ENCODE peak calls at places on chromosomes 7 and 10, in seven cellular contexts. One of them, this sample, is unnamed.

GRCh38 chr10:104688251-104688650 is 47.2 kb downstream of the SORCS3 start:
- DNase-seq in activated effector memory CD4-positive, alpha-beta T cell treated with Interleukin-2 at 50 U/mL for 16 hours: no peak
- DNase-seq in G401: no peak
- DNase-seq in ELF-1: no peak
- DNase-seq in GDM1: no peak
- DNase-seq in activated CD4-positive, alpha-beta T cell treated with anti-CD3 and anti-CD28 coated beads, Interleukin-2, amount 50 U/mL, for 1 hour: no peak
- DNase-seq in activated T-cell treated with anti-CD3 and anti-CD28 coated beads, Interleukin-2, amount 50 U/mL, for 24 hours: no peak
- DNase-seq in this sample: no peak

GRCh38 chr7:157028528-157028903 is 18.1 kb upstream of the MNX1 start:
- DNase-seq in activated effector memory CD4-positive, alpha-beta T cell treated with Interleukin-2 at 50 U/mL for 16 hours: no peak
- DNase-seq in G401: no peak
- DNase-seq in ELF-1: no peak
- DNase-seq in GDM1: no peak
- DNase-seq in activated CD4-positive, alpha-beta T cell treated with anti-CD3 and anti-CD28 coated beads, Interleukin-2, amount 50 U/mL, for 1 hour: no peak
- DNase-seq in activated T-cell treated with anti-CD3 and anti-CD28 coated beads, Interleukin-2, amount 50 U/mL, for 24 hours: no peak
- DNase-seq in this sample: no peak

GRCh38 chr10:73339436-73339835 is 19.2 kb downstream of the CFAP70 start:
- DNase-seq in activated effector memory CD4-positive, alpha-beta T cell treated with Interleukin-2 at 50 U/mL for 16 hours: no peak
- DNase-seq in G401: no peak
- DNase-seq in ELF-1: no peak
- DNase-seq in GDM1: no peak
- DNase-seq in activated CD4-positive, alpha-beta T cell treated with anti-CD3 and anti-CD28 coated beads, Interleukin-2, amount 50 U/mL, for 1 hour: no peak
- DNase-seq in activated T-cell treated with anti-CD3 and anti-CD28 coated beads, Interleukin-2, amount 50 U/mL, for 24 hours: no peak
- DNase-seq in this sample: peak

GRCh38 chr7:134533288-134533771 is 6.0 kb downstream of the AKR1B10 start:
- DNase-seq in activated effector memory CD4-positive, alpha-beta T cell treated with Interleukin-2 at 50 U/mL for 16 hours: no peak
- DNase-seq in G401: no peak
- DNase-seq in ELF-1: no peak
- DNase-seq in GDM1: no peak
- DNase-seq in activated CD4-positive, alpha-beta T cell treated with anti-CD3 and anti-CD28 coated beads, Interleukin-2, amount 50 U/mL, for 1 hour: no peak
- DNase-seq in activated T-cell treated with anti-CD3 and anti-CD28 coated beads, Interleukin-2, amount 50 U/mL, for 24 hours: no peak
- DNase-seq in this sample: no peak

GRCh38 chr10:24617771-24618396 is 105.8 kb downstream of the ARHGAP21 start:
- DNase-seq in activated effector memory CD4-positive, alpha-beta T cell treated with Interleukin-2 at 50 U/mL for 16 hours: peak
- DNase-seq in G401: peak
- DNase-seq in ELF-1: peak
- DNase-seq in GDM1: peak
- DNase-seq in activated CD4-positive, alpha-beta T cell treated with anti-CD3 and anti-CD28 coated beads, Interleukin-2, amount 50 U/mL, for 1 hour: peak
- DNase-seq in activated T-cell treated with anti-CD3 and anti-CD28 coated beads, Interleukin-2, amount 50 U/mL, for 24 hours: peak
- DNase-seq in this sample: no peak

GRCh38 chr7:139855498-139856270 is 26.6 kb downstream of the TBXAS1 start:
- DNase-seq in activated effector memory CD4-positive, alpha-beta T cell treated with Interleukin-2 at 50 U/mL for 16 hours: no peak
- DNase-seq in G401: no peak
- DNase-seq in ELF-1: no peak
- DNase-seq in GDM1: peak
- DNase-seq in activated CD4-positive, alpha-beta T cell treated with anti-CD3 and anti-CD28 coated beads, Interleukin-2, amount 50 U/mL, for 1 hour: no peak
- DNase-seq in activated T-cell treated with anti-CD3 and anti-CD28 coated beads, Interleukin-2, amount 50 U/mL, for 24 hours: peak
- DNase-seq in this sample: no peak

GRCh38 chr10:7408003-7408493 is 2.8 kb downstream of the SFMBT2 start:
- DNase-seq in activated effector memory CD4-positive, alpha-beta T cell treated with Interleukin-2 at 50 U/mL for 16 hours: no peak
- DNase-seq in G401: no peak
- DNase-seq in ELF-1: peak
- DNase-seq in GDM1: no peak
- DNase-seq in activated CD4-positive, alpha-beta T cell treated with anti-CD3 and anti-CD28 coated beads, Interleukin-2, amount 50 U/mL, for 1 hour: peak
- DNase-seq in activated T-cell treated with anti-CD3 and anti-CD28 coated beads, Interleukin-2, amount 50 U/mL, for 24 hours: peak
- DNase-seq in this sample: no peak

GRCh38 chr10:70807566-70807965 is 8.2 kb upstream of the SGPL1 start:
- DNase-seq in activated effector memory CD4-positive, alpha-beta T cell treated with Interleukin-2 at 50 U/mL for 16 hours: no peak
- DNase-seq in G401: no peak
- DNase-seq in ELF-1: no peak
- DNase-seq in GDM1: no peak
- DNase-seq in activated CD4-positive, alpha-beta T cell treated with anti-CD3 and anti-CD28 coated beads, Interleukin-2, amount 50 U/mL, for 1 hour: no peak
- DNase-seq in activated T-cell treated with anti-CD3 and anti-CD28 coated beads, Interleukin-2, amount 50 U/mL, for 24 hours: no peak
- DNase-seq in this sample: no peak

GRCh38 chr7:121069346-121070100 is 81.0 kb downstream of the CPED1 start:
- DNase-seq in activated effector memory CD4-positive, alpha-beta T cell treated with Interleukin-2 at 50 U/mL for 16 hours: no peak
- DNase-seq in G401: no peak
- DNase-seq in ELF-1: no peak
- DNase-seq in GDM1: no peak
- DNase-seq in activated CD4-positive, alpha-beta T cell treated with anti-CD3 and anti-CD28 coated beads, Interleukin-2, amount 50 U/mL, for 1 hour: no peak
- DNase-seq in activated T-cell treated with anti-CD3 and anti-CD28 coated beads, Interleukin-2, amount 50 U/mL, for 24 hours: no peak
- DNase-seq in this sample: no peak

GRCh38 chr10:23742368-23742767 is 303.5 kb downstream of the OTUD1 start:
- DNase-seq in activated effector memory CD4-positive, alpha-beta T cell treated with Interleukin-2 at 50 U/mL for 16 hours: no peak
- DNase-seq in G401: no peak
- DNase-seq in ELF-1: no peak
- DNase-seq in GDM1: peak
- DNase-seq in activated CD4-positive, alpha-beta T cell treated with anti-CD3 and anti-CD28 coated beads, Interleukin-2, amount 50 U/mL, for 1 hour: no peak
- DNase-seq in activated T-cell treated with anti-CD3 and anti-CD28 coated beads, Interleukin-2, amount 50 U/mL, for 24 hours: no peak
- DNase-seq in this sample: no peak

GRCh38 chr10:58322072-58322834 is 12.6 kb upstream of the UBE2D1 start:
- DNase-seq in activated effector memory CD4-positive, alpha-beta T cell treated with Interleukin-2 at 50 U/mL for 16 hours: no peak
- DNase-seq in G401: no peak
- DNase-seq in ELF-1: no peak
- DNase-seq in GDM1: peak
- DNase-seq in activated CD4-positive, alpha-beta T cell treated with anti-CD3 and anti-CD28 coated beads, Interleukin-2, amount 50 U/mL, for 1 hour: no peak
- DNase-seq in activated T-cell treated with anti-CD3 and anti-CD28 coated beads, Interleukin-2, amount 50 U/mL, for 24 hours: no peak
- DNase-seq in this sample: no peak

GRCh38 chr7:272631-273030 is 17.3 kb upstream of the FOXL3 start:
- DNase-seq in activated effector memory CD4-positive, alpha-beta T cell treated with Interleukin-2 at 50 U/mL for 16 hours: no peak
- DNase-seq in G401: no peak
- DNase-seq in ELF-1: no peak
- DNase-seq in GDM1: no peak
- DNase-seq in activated CD4-positive, alpha-beta T cell treated with anti-CD3 and anti-CD28 coated beads, Interleukin-2, amount 50 U/mL, for 1 hour: no peak
- DNase-seq in activated T-cell treated with anti-CD3 and anti-CD28 coated beads, Interleukin-2, amount 50 U/mL, for 24 hours: no peak
- DNase-seq in this sample: no peak

GRCh38 chr10:48939790-48940325 is at the start of gene LRRC18:
- DNase-seq in activated effector memory CD4-positive, alpha-beta T cell treated with Interleukin-2 at 50 U/mL for 16 hours: no peak
- DNase-seq in G401: no peak
- DNase-seq in ELF-1: no peak
- DNase-seq in GDM1: no peak
- DNase-seq in activated CD4-positive, alpha-beta T cell treated with anti-CD3 and anti-CD28 coated beads, Interleukin-2, amount 50 U/mL, for 1 hour: no peak
- DNase-seq in activated T-cell treated with anti-CD3 and anti-CD28 coated beads, Interleukin-2, amount 50 U/mL, for 24 hours: no peak
- DNase-seq in this sample: no peak

GRCh38 chr10:72243822-72244437 is 27.9 kb upstream of the ASCC1 start:
- DNase-seq in activated effector memory CD4-positive, alpha-beta T cell treated with Interleukin-2 at 50 U/mL for 16 hours: no peak
- DNase-seq in G401: no peak
- DNase-seq in ELF-1: peak
- DNase-seq in GDM1: no peak
- DNase-seq in activated CD4-positive, alpha-beta T cell treated with anti-CD3 and anti-CD28 coated beads, Interleukin-2, amount 50 U/mL, for 1 hour: no peak
- DNase-seq in activated T-cell treated with anti-CD3 and anti-CD28 coated beads, Interleukin-2, amount 50 U/mL, for 24 hours: no peak
- DNase-seq in this sample: no peak

GRCh38 chr7:144020340-144020739 is 20.2 kb downstream of the OR6B1 start:
- DNase-seq in activated effector memory CD4-positive, alpha-beta T cell treated with Interleukin-2 at 50 U/mL for 16 hours: no peak
- DNase-seq in G401: no peak
- DNase-seq in ELF-1: no peak
- DNase-seq in GDM1: no peak
- DNase-seq in activated CD4-positive, alpha-beta T cell treated with anti-CD3 and anti-CD28 coated beads, Interleukin-2, amount 50 U/mL, for 1 hour: no peak
- DNase-seq in activated T-cell treated with anti-CD3 and anti-CD28 coated beads, Interleukin-2, amount 50 U/mL, for 24 hours: no peak
- DNase-seq in this sample: no peak

GRCh38 chr7:155405399-155406318 is 52.3 kb upstream of the EN2 start:
- DNase-seq in activated effector memory CD4-positive, alpha-beta T cell treated with Interleukin-2 at 50 U/mL for 16 hours: no peak
- DNase-seq in G401: peak
- DNase-seq in ELF-1: peak
- DNase-seq in GDM1: no peak
- DNase-seq in activated CD4-positive, alpha-beta T cell treated with anti-CD3 and anti-CD28 coated beads, Interleukin-2, amount 50 U/mL, for 1 hour: no peak
- DNase-seq in activated T-cell treated with anti-CD3 and anti-CD28 coated beads, Interleukin-2, amount 50 U/mL, for 24 hours: no peak
- DNase-seq in this sample: peak

GRCh38 chr10:98404571-98405396 is 10.2 kb downstream of the PYROXD2 start:
- DNase-seq in activated effector memory CD4-positive, alpha-beta T cell treated with Interleukin-2 at 50 U/mL for 16 hours: no peak
- DNase-seq in G401: no peak
- DNase-seq in ELF-1: no peak
- DNase-seq in GDM1: no peak
- DNase-seq in activated CD4-positive, alpha-beta T cell treated with anti-CD3 and anti-CD28 coated beads, Interleukin-2, amount 50 U/mL, for 1 hour: no peak
- DNase-seq in activated T-cell treated with anti-CD3 and anti-CD28 coated beads, Interleukin-2, amount 50 U/mL, for 24 hours: no peak
- DNase-seq in this sample: no peak

GRCh38 chr7:157989611-157990010 is 598.0 kb downstream of the PTPRN2 start:
- DNase-seq in activated effector memory CD4-positive, alpha-beta T cell treated with Interleukin-2 at 50 U/mL for 16 hours: no peak
- DNase-seq in G401: no peak
- DNase-seq in ELF-1: no peak
- DNase-seq in GDM1: no peak
- DNase-seq in activated CD4-positive, alpha-beta T cell treated with anti-CD3 and anti-CD28 coated beads, Interleukin-2, amount 50 U/mL, for 1 hour: no peak
- DNase-seq in activated T-cell treated with anti-CD3 and anti-CD28 coated beads, Interleukin-2, amount 50 U/mL, for 24 hours: no peak
- DNase-seq in this sample: no peak

GRCh38 chr7:110977127-110977776 is 113.7 kb upstream of the LRRN3 start:
- DNase-seq in activated effector memory CD4-positive, alpha-beta T cell treated with Interleukin-2 at 50 U/mL for 16 hours: no peak
- DNase-seq in G401: no peak
- DNase-seq in ELF-1: no peak
- DNase-seq in GDM1: no peak
- DNase-seq in activated CD4-positive, alpha-beta T cell treated with anti-CD3 and anti-CD28 coated beads, Interleukin-2, amount 50 U/mL, for 1 hour: no peak
- DNase-seq in activated T-cell treated with anti-CD3 and anti-CD28 coated beads, Interleukin-2, amount 50 U/mL, for 24 hours: no peak
- DNase-seq in this sample: no peak

GRCh38 chr10:129541748-129542487 is 74.9 kb downstream of the MGMT start:
- DNase-seq in activated effector memory CD4-positive, alpha-beta T cell treated with Interleukin-2 at 50 U/mL for 16 hours: no peak
- DNase-seq in G401: no peak
- DNase-seq in ELF-1: no peak
- DNase-seq in GDM1: no peak
- DNase-seq in activated CD4-positive, alpha-beta T cell treated with anti-CD3 and anti-CD28 coated beads, Interleukin-2, amount 50 U/mL, for 1 hour: no peak
- DNase-seq in activated T-cell treated with anti-CD3 and anti-CD28 coated beads, Interleukin-2, amount 50 U/mL, for 24 hours: no peak
- DNase-seq in this sample: no peak

GRCh38 chr10:123434435-123435039 is 231.6 kb upstream of the GPR26 start:
- DNase-seq in activated effector memory CD4-positive, alpha-beta T cell treated with Interleukin-2 at 50 U/mL for 16 hours: no peak
- DNase-seq in G401: no peak
- DNase-seq in ELF-1: no peak
- DNase-seq in GDM1: no peak
- DNase-seq in activated CD4-positive, alpha-beta T cell treated with anti-CD3 and anti-CD28 coated beads, Interleukin-2, amount 50 U/mL, for 1 hour: no peak
- DNase-seq in activated T-cell treated with anti-CD3 and anti-CD28 coated beads, Interleukin-2, amount 50 U/mL, for 24 hours: no peak
- DNase-seq in this sample: no peak

GRCh38 chr7:98474558-98474957 is 73.7 kb upstream of the BAIAP2L1 start:
- DNase-seq in activated effector memory CD4-positive, alpha-beta T cell treated with Interleukin-2 at 50 U/mL for 16 hours: no peak
- DNase-seq in G401: no peak
- DNase-seq in ELF-1: no peak
- DNase-seq in GDM1: no peak
- DNase-seq in activated CD4-positive, alpha-beta T cell treated with anti-CD3 and anti-CD28 coated beads, Interleukin-2, amount 50 U/mL, for 1 hour: no peak
- DNase-seq in activated T-cell treated with anti-CD3 and anti-CD28 coated beads, Interleukin-2, amount 50 U/mL, for 24 hours: no peak
- DNase-seq in this sample: no peak

GRCh38 chr7:77954773-77955562 is 156.4 kb downstream of the PHTF2 start:
- DNase-seq in activated effector memory CD4-positive, alpha-beta T cell treated with Interleukin-2 at 50 U/mL for 16 hours: no peak
- DNase-seq in G401: no peak
- DNase-seq in ELF-1: no peak
- DNase-seq in GDM1: no peak
- DNase-seq in activated CD4-positive, alpha-beta T cell treated with anti-CD3 and anti-CD28 coated beads, Interleukin-2, amount 50 U/mL, for 1 hour: no peak
- DNase-seq in activated T-cell treated with anti-CD3 and anti-CD28 coated beads, Interleukin-2, amount 50 U/mL, for 24 hours: no peak
- DNase-seq in this sample: no peak